ENCODE peak calls at places on chromosomes 7 and 10, in ten cellular contexts. J is T follicular helper cell; L is stimulated activated CD8-positive, alpha-beta memory T cell treated with anti-CD3 and anti-CD28 coated beads, Interleukin-7, amount 100 ng/mL, for 4 hours; B is natural killer cell treated with Interleukin-12 subunit alpha and Interleukin-12 subunit beta and Interleukin-15 and Interleukin-18, amount 100 ng/mL, for 72 hours; I is PC-3; C is left cardiac atrium; D is heart right ventricle; P is activated gamma-delta T cell; E is activated CD4-positive, alpha-beta T cell treated with anti-CD3 and anti-CD28 coated beads for 48 hours; U is pancreas. O is an unnamed sample.

GRCh38 chr10:97207131-97207530 is 21.4 kb upstream of the SLIT1 start:
- DNase-seq in J (no peak), L (no peak), B (no peak), I (no peak), C (no peak), D (no peak), P (no peak), E (no peak), U (no peak), O (no peak)

GRCh38 chr7:157442993-157443831 is 106.4 kb downstream of the DNAJB6 start:
- DNase-seq in J (no peak), L (no peak), B (no peak), I (no peak), C (no peak), D (no peak), P (no peak), E (no peak), U (peak; percentile 49), O (no peak)

GRCh38 chr10:31678139-31678536 is 250.5 kb downstream of the ARHGAP12 start:
- DNase-seq in J (no peak), L (no peak), B (no peak), I (no peak), C (peak; percentile 56), D (no peak), P (no peak), E (no peak), U (no peak), O (no peak)

GRCh38 chr7:140478361-140479061 is 794 bp downstream of the MKRN1 start:
- DNase-seq in J (peak; percentile 28), L (no peak), B (no peak), I (peak; percentile 25), C (peak; percentile 35), D (peak; percentile 23), P (no peak), E (peak; percentile 60), U (no peak), O (peak; percentile 59)

GRCh38 chr10:60810437-60811182 is 32.3 kb downstream of the CDK1 start:
- DNase-seq in J (no peak), L (no peak), B (no peak), I (peak; percentile 65), C (no peak), D (peak; percentile 33), P (no peak), E (no peak), U (no peak), O (no peak)

GRCh38 chr7:68684246-68684850 is 913.9 kb upstream of the AUTS2 start:
- DNase-seq in J (no peak), L (no peak), B (no peak), I (no peak), C (no peak), D (no peak), P (no peak), E (no peak), U (no peak), O (no peak)

GRCh38 chr7:151796871-151797270 is 80.0 kb downstream of the PRKAG2 start:
- DNase-seq in J (no peak), L (no peak), B (no peak), I (no peak), C (no peak), D (no peak), P (no peak), E (no peak), U (peak; percentile 30), O (no peak)

GRCh38 chr7:14219125-14219524 is 229.7 kb upstream of the ETV1 start:
- DNase-seq in J (no peak), L (no peak), B (no peak), I (peak; percentile 47), C (no peak), D (no peak), P (no peak), E (no peak), U (no peak), O (no peak)

GRCh38 chr7:148700693-148701092 is 2.0 kb downstream of the CUL1 start:
- DNase-seq in J (peak; percentile 48), L (no peak), B (no peak), I (peak; percentile 25), C (peak; percentile 28), D (peak; percentile 17), P (no peak), E (peak; percentile 72), U (no peak), O (no peak)